ENCODE peak calls at places on chromosomes 7 and 10, in nine cellular contexts. G is heart right ventricle; F is AG09309; A is NB4; C is fibroblast of lung; X is effector memory CD4-positive, alpha-beta T cell; J is lower lobe of right lung; M is tibial artery; N is CD8-positive, alpha-beta T cell. B is an unnamed sample.

GRCh38 chr10:52284416-52285013 is 29.6 kb upstream of the DKK1 start:
- DNase-seq in F (no peak), A (no peak), X (no peak), M (no peak), G (no peak), N (no peak), C (no peak), J (no peak), B (no peak)

GRCh38 chr10:17022898-17023297 is 106.7 kb downstream of the CUBN start:
- DNase-seq in A (no peak), N (no peak), C (no peak), J (no peak), G (no peak), F (no peak), X (no peak), M (no peak), B (peak)

GRCh38 chr10:101035314-101035713 is 4.3 kb downstream of the SFXN3 start:
- DNase-seq in A (no peak), C (no peak), G (no peak), M (no peak), N (no peak), F (no peak), J (no peak), X (no peak), B (no peak)

GRCh38 chr10:127357265-127357664 is 160.9 kb upstream of the INSYN2A start:
- DNase-seq in J (no peak), N (no peak), X (no peak), C (no peak), A (no peak), G (no peak), M (no peak), F (no peak), B (no peak)

GRCh38 chr7:140525741-140526140 is 46.4 kb upstream of the MKRN1 start:
- DNase-seq in X (no peak), N (no peak), M (no peak), F (no peak), A (no peak), C (no peak), G (no peak), J (no peak), B (no peak)

GRCh38 chr7:68679456-68680234 is 918.6 kb upstream of the AUTS2 start:
- DNase-seq in M (no peak), G (no peak), A (no peak), C (no peak), N (no peak), J (no peak), X (no peak), F (no peak), B (peak)

GRCh38 chr10:127018766-127019165 is 113.5 kb downstream of the DOCK1 start:
- DNase-seq in M (no peak), A (no peak), J (no peak), X (no peak), C (no peak), F (no peak), N (no peak), G (no peak), B (no peak)

GRCh38 chr10:7359954-7360353 is 50.9 kb downstream of the SFMBT2 start:
- DNase-seq in C (no peak), X (no peak), G (no peak), A (no peak), F (no peak), N (no peak), M (no peak), J (no peak), B (no peak)

GRCh38 chr7:116500071-116500853 is 724 bp downstream of the CAV2 start:
- DNase-seq in A (no peak), J (peak), N (peak), F (no peak), X (no peak), G (peak), M (no peak), C (peak), B (peak)

GRCh38 chr10:30463944-30464451 is 30.0 kb downstream of the MAP3K8 start:
- DNase-seq in F (no peak), N (no peak), J (no peak), G (no peak), X (no peak), C (no peak), A (no peak), M (no peak), B (no peak)

GRCh38 chr7:41130021-41130420 is 572.9 kb downstream of the INHBA start:
- DNase-seq in G (no peak), F (no peak), M (no peak), X (no peak), C (no peak), N (no peak), J (no peak), A (no peak), B (no peak)

GRCh38 chr10:34538291-34538829 is 276.7 kb downstream of the PARD3 start:
- DNase-seq in C (no peak), J (no peak), M (no peak), A (no peak), X (no peak), G (no peak), F (no peak), N (no peak), B (no peak)

GRCh38 chr10:3785849-3786290 is 861 bp upstream of the KLF6 start:
- DNase-seq in M (peak), G (peak), N (peak), F (no peak), X (no peak), A (no peak), J (no peak), C (peak), B (peak)

GRCh38 chr10:79378647-79379511 is 31.6 kb downstream of the PPIF start:
- DNase-seq in M (no peak), N (no peak), A (no peak), G (no peak), C (no peak), X (no peak), F (no peak), J (peak), B (no peak)

GRCh38 chr7:22356010-22356854 is 722 bp downstream of the RAPGEF5 start:
- DNase-seq in G (no peak), J (peak), N (no peak), X (no peak), F (no peak), M (no peak), C (no peak), A (no peak), B (no peak)

GRCh38 chr10:46530249-46531186 is 25.9 kb downstream of the GPRIN2 start:
- DNase-seq in J (peak), C (peak), A (peak), M (no peak), F (peak), X (no peak), G (no peak), N (no peak), B (no peak)

GRCh38 chr10:62614389-62615157 is 189.9 kb upstream of the ADO start:
- DNase-seq in G (no peak), N (no peak), C (peak), X (no peak), A (no peak), M (no peak), F (no peak), J (no peak), B (peak)

GRCh38 chr10:130135676-130136213 is 446 bp upstream of the GLRX3 start:
- DNase-seq in N (no peak), G (no peak), C (no peak), M (no peak), J (no peak), F (no peak), X (no peak), A (no peak), B (no peak)
- H3K4me3 ChIP-seq in N (peak), G (peak), C (peak), M (peak), J (peak), F (peak), X (peak), A (peak), B (peak)

GRCh38 chr7:156589808-156590207 is 50.8 kb upstream of the RNF32 start:
- DNase-seq in J (no peak), C (no peak), F (no peak), G (no peak), M (no peak), N (no peak), A (no peak), X (no peak), B (no peak)

GRCh38 chr7:156594283-156595080 is 46.1 kb upstream of the RNF32 start:
- DNase-seq in M (no peak), A (no peak), F (no peak), N (no peak), G (no peak), J (no peak), X (no peak), C (no peak), B (no peak)

GRCh38 chr7:156592124-156592884 is 48.3 kb upstream of the RNF32 start:
- DNase-seq in F (no peak), A (no peak), N (no peak), X (no peak), C (no peak), J (no peak), G (no peak), M (no peak), B (no peak)

GRCh38 chr7:156585926-156586325 is 54.6 kb upstream of the RNF32 start:
- DNase-seq in A (no peak), J (no peak), X (no peak), F (no peak), C (no peak), M (no peak), N (no peak), G (no peak), B (no peak)

DNA sequence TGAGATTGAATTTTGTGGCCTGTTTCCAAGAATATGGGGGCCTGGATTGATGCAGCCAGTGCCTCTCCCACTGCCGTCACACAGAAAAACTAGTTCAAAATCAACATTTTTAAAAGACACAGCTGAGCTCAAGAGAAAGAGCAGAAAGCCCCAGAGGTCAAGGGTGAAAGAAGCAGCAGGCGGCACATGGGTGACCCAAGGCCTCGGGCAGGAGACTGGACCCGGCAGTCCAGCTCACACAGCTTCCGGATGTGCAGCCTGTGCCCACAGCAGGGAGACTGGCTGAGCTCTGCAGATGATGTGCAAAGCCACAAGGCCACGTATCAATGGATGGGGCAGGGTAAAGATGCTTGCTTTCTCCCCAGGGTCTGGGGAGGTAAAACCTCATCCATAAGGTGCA is 50.4 kb upstream of the RNF32 start:
- DNase-seq in J (no peak), F (no peak), G (no peak), X (no peak), A (no peak), N (no peak), M (no peak), C (no peak), B (no peak)
- H3K4me3 ChIP-seq in J (no peak), F (no peak), G (no peak), X (no peak), A (no peak), N (no peak), M (no peak), C (no peak), B (no peak)

DNA sequence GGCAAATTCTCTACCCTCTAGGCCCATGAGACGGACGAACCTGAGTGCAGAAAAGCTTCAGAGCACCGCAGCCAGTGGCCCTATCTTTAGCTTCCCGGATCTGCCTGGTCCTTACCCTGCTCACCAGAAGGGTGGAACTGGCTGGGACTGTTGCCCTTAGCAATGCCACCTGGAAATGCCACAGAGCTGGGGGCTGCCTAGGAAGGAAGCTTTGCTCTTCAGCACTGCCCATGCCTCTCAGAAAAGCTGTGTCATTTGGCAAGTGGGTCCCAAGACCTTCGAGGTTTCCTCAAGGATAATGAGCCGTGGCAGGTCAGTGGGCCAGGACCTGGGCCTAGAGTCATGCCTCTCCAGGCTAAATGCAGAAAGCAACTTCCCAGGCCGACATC is 2.2 kb upstream of the HOXA10 start:
- DNase-seq in X (no peak), N (no peak), A (no peak), J (peak), F (no peak), C (no peak), G (no peak), M (peak), B (no peak)
- H3K4me3 ChIP-seq in X (no peak), N (no peak), A (no peak), J (no peak), F (peak), C (no peak), G (no peak), M (peak), B (no peak)

DNA sequence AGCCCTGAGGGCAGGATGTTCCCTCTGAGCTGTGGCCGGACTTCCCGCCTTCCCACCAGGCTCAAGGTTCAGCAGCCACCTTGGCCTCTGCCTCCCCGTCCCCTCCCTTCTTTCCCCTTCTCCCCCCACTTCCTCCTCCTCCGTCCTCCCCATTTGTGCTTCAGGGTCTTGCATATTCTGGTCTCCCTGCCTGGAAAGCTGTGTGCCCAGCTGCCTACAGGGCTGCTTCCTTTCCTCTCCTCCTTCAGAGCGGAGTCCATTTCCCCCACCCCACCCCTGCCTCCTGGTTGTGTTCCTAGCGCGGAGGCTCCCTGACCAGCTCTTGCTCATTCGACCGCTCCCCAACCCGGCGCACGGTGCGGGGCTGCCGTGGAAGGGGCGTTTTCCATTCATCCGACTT is 642.2 kb downstream of the SDK1 start:
- DNase-seq in F (no peak), M (no peak), J (no peak), C (no peak), X (no peak), G (no peak), A (no peak), N (no peak), B (no peak)
- H3K4me3 ChIP-seq in F (no peak), M (no peak), J (no peak), C (no peak), X (no peak), G (no peak), A (no peak), N (no peak), B (no peak)

DNA sequence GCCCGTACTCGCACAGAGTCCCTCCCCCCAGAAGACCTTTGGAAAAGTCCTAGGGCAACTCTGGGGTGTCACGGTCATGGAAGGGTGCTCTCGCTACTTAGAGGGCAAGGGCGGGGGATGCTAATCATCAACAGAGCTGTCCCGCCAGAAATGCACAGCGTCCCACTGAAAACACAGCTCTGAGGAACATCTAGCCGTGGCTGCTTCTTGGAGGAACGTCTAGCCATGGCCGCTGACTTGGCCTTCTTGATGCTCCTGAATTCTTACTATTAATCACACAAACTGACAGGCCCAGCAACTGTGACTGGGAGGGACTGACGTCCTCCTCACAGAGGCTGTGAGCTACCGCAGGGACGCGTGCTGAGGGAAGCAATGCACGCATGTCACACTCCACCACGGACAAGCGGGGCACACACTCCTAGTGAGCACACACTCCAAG is 1.7 kb downstream of the TUBGCP2 start:
- DNase-seq in C (no peak), G (no peak), J (no peak), A (no peak), F (no peak), X (no peak), M (no peak), N (no peak), B (no peak)
- H3K4me3 ChIP-seq in C (no peak), G (no peak), J (no peak), A (peak), F (no peak), X (no peak), M (peak), N (peak), B (no peak)

GRCh38 chr7:143374556-143374955 is 6.6 kb upstream of the ZYX start:
- DNase-seq in G (no peak), M (no peak), X (no peak), N (no peak), F (no peak), A (peak), J (no peak), C (no peak), B (no peak)
- H3K4me3 ChIP-seq in G (no peak), M (no peak), X (no peak), N (no peak), F (no peak), A (peak), J (no peak), C (no peak), B (no peak)

B was measured in A673.